ENCODE peak calls at places on chromosome 2, in four cellular contexts. One of them, this sample, is unnamed. For H3K4me1 and H4K20me1, the result is how much of the 10 kb centered on the place peaks cover.

GRCh38 chr2:231200805-231201474 is 2.5 kb downstream of the ARMC9 start:
- DNase-seq in GM23338: no peak
- DNase-seq in fibroblast of lung: peak
- DNase-seq in neural progenitor cell: no peak
- DNase-seq in this sample: peak

GRCh38 chr2:152961376-152961775 is 243.0 kb downstream of the ARL6IP6 start:
- DNase-seq in GM23338: no peak
- DNase-seq in neural progenitor cell: no peak
- DNase-seq in fibroblast of lung: no peak
- DNase-seq in this sample: no peak

GRCh38 chr2:178512491-178512890 is 32.2 kb downstream of the PLEKHA3 start:
- DNase-seq in fibroblast of lung: peak
- DNase-seq in GM23338: no peak
- DNase-seq in neural progenitor cell: peak
- DNase-seq in this sample: peak

GRCh38 chr2:39008663-39009062 is 112.2 kb downstream of the SOS1 start:
- DNase-seq in neural progenitor cell: no peak
- DNase-seq in fibroblast of lung: peak
- DNase-seq in GM23338: no peak
- DNase-seq in this sample: no peak

GRCh38 chr2:7986431-7986830 is 695.4 kb upstream of the ID2 start:
- DNase-seq in fibroblast of lung: no peak
- DNase-seq in GM23338: no peak
- DNase-seq in neural progenitor cell: no peak
- DNase-seq in this sample: no peak

GRCh38 chr2:240960309-240960962 is 38.0 kb upstream of the SNED1 start:
- DNase-seq in neural progenitor cell: no peak
- DNase-seq in GM23338: no peak
- DNase-seq in fibroblast of lung: peak
- DNase-seq in this sample: peak

GRCh38 chr2:224160917-224161316 is 121.8 kb upstream of the SERPINE2 start:
- DNase-seq in fibroblast of lung: peak
- DNase-seq in GM23338: no peak
- DNase-seq in neural progenitor cell: no peak
- DNase-seq in this sample: no peak

GRCh38 chr2:60597346-60597745 is 43.9 kb upstream of the BCL11A start:
- DNase-seq in GM23338: no peak
- DNase-seq in neural progenitor cell: no peak
- DNase-seq in fibroblast of lung: no peak
- DNase-seq in this sample: no peak

GRCh38 chr2:64212346-64212745 is 68.1 kb upstream of the PELI1 start:
- DNase-seq in fibroblast of lung: peak
- DNase-seq in GM23338: no peak
- DNase-seq in neural progenitor cell: no peak
- DNase-seq in this sample: no peak

GRCh38 chr2:191386938-191387536 is 141.8 kb downstream of the MYO1B start:
- DNase-seq in neural progenitor cell: no peak
- DNase-seq in fibroblast of lung: peak
- DNase-seq in GM23338: no peak
- DNase-seq in this sample: peak

GRCh38 chr2:227932001-227932400 is 60.6 kb downstream of the DAW1 start:
- DNase-seq in neural progenitor cell: no peak
- DNase-seq in fibroblast of lung: no peak
- DNase-seq in GM23338: no peak
- DNase-seq in this sample: no peak
- H3K4me1 ChIP-seq in neural progenitor cell: under half
- H3K4me1 ChIP-seq in fibroblast of lung: under half
- H3K4me1 ChIP-seq in GM23338: under half
- H3K4me1 ChIP-seq in this sample: under half

GRCh38 chr2:199463708-199464613 is 6.2 kb upstream of the SATB2 start:
- DNase-seq in GM23338: peak
- DNase-seq in neural progenitor cell: peak
- DNase-seq in fibroblast of lung: no peak
- DNase-seq in this sample: peak
- H4K20me1 ChIP-seq in GM23338: under half
- H4K20me1 ChIP-seq in neural progenitor cell: half or more
- H4K20me1 ChIP-seq in fibroblast of lung: under half
- H4K20me1 ChIP-seq in this sample: under half

DNA sequence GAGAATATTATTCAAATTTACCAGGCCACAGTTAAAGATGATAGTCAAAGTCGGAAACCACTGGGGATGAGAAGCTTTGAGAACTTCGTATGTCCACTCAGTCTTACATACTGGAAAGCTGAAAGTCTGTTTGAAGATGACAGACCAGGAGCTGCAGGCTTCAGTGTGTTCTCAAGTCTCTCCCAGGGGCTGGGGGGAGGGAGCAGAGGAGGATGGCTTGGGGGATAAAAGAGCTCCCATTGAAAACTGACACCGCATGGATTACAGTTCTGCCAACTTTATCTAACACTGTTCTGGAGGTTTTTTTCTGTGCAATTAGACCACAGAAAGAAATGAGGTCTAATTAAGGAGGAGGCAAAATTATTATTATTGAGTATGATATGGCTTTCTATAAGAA is 170.5 kb upstream of the ALKAL2 start:
- DNase-seq in neural progenitor cell: peak
- DNase-seq in GM23338: peak
- DNase-seq in fibroblast of lung: no peak
- DNase-seq in this sample: no peak
- H3K4me1 ChIP-seq in neural progenitor cell: under half
- H3K4me1 ChIP-seq in GM23338: under half
- H3K4me1 ChIP-seq in fibroblast of lung: under half
- H3K4me1 ChIP-seq in this sample: under half

DNA sequence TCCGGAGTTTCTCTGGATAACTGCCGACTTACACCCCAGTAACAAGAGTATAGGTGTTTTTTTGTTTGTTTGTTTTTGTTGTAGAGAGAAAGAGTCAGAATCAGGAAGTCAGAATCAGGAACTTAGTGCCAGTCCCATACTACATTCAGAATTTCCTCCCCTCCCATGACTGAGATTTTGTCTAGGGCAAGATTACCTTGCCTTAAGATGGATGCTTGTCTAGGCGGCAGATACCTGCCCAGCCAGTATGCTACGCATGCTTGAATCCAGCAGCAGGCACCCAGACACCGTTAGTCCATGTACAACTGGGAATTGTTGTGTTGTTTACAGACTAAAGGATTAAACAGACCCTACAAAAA is 6.1 kb downstream of the XRCC5 start:
- DNase-seq in neural progenitor cell: peak
- DNase-seq in GM23338: peak
- DNase-seq in fibroblast of lung: no peak
- DNase-seq in this sample: no peak
- H4K20me1 ChIP-seq in neural progenitor cell: half or more
- H4K20me1 ChIP-seq in GM23338: under half
- H4K20me1 ChIP-seq in fibroblast of lung: under half
- H4K20me1 ChIP-seq in this sample: under half

GRCh38 chr2:16112972-16113560 is 172.7 kb downstream of the MYCN start:
- DNase-seq in neural progenitor cell: no peak
- DNase-seq in fibroblast of lung: no peak
- DNase-seq in GM23338: no peak
- DNase-seq in this sample: no peak
- H3K4me1 ChIP-seq in neural progenitor cell: under half
- H3K4me1 ChIP-seq in fibroblast of lung: under half
- H3K4me1 ChIP-seq in GM23338: under half
- H3K4me1 ChIP-seq in this sample: under half

GRCh38 chr2:12844511-12844910 is 127.8 kb downstream of the TRIB2 start:
- DNase-seq in GM23338: no peak
- DNase-seq in fibroblast of lung: no peak
- DNase-seq in neural progenitor cell: peak
- DNase-seq in this sample: no peak

GRCh38 chr2:12852135-12852534 is 135.4 kb downstream of the TRIB2 start:
- DNase-seq in fibroblast of lung: no peak
- DNase-seq in GM23338: no peak
- DNase-seq in neural progenitor cell: no peak
- DNase-seq in this sample: no peak

GRCh38 chr2:12847694-12848093 is 131.0 kb downstream of the TRIB2 start:
- DNase-seq in neural progenitor cell: no peak
- DNase-seq in fibroblast of lung: no peak
- DNase-seq in GM23338: no peak
- DNase-seq in this sample: no peak

GRCh38 chr2:12842917-12843316 is 126.2 kb downstream of the TRIB2 start:
- DNase-seq in fibroblast of lung: no peak
- DNase-seq in neural progenitor cell: no peak
- DNase-seq in GM23338: no peak
- DNase-seq in this sample: no peak

GRCh38 chr2:12848176-12848575 is 131.4 kb downstream of the TRIB2 start:
- DNase-seq in GM23338: no peak
- DNase-seq in fibroblast of lung: no peak
- DNase-seq in neural progenitor cell: no peak
- DNase-seq in this sample: no peak
- H4K20me1 ChIP-seq in GM23338: under half
- H4K20me1 ChIP-seq in fibroblast of lung: under half
- H4K20me1 ChIP-seq in neural progenitor cell: under half
- H4K20me1 ChIP-seq in this sample: under half